ENCODE peak calls at places on chromosomes 13 and 19, in seven cellular contexts. H, E, O, K, I, P and B are unnamed samples.

GRCh38 chr19:41621654-41622053 is 5.2 kb downstream of the CEACAM4 start:
- DNase-seq in K (no peak), P (no peak), H (no peak), O (no peak), I (no peak), E (no peak), B (no peak)

GRCh38 chr13:51477149-51477548 is 24.3 kb upstream of the INTS6 start:
- DNase-seq in O (no peak), H (no peak), K (no peak), I (no peak), E (no peak), P (no peak), B (no peak)

GRCh38 chr19:1066251-1066747 is 668 bp upstream of the ARHGAP45 start:
- DNase-seq in I (no peak), E (no peak), H (no peak), K (peak), P (peak), O (peak), B (no peak)

GRCh38 chr13:55613429-55614187 is 1527.1 kb upstream of the PRR20A start:
- DNase-seq in K (no peak), E (no peak), O (no peak), H (no peak), P (no peak), I (no peak), B (no peak)

GRCh38 chr19:1465191-1466016 is 13.6 kb downstream of the C19orf25 start:
- DNase-seq in O (peak), H (no peak), P (no peak), I (no peak), E (no peak), K (no peak), B (no peak)

GRCh38 chr19:13430790-13431582 is 75.3 kb downstream of the CACNA1A start:
- DNase-seq in K (peak), O (peak), I (no peak), P (peak), E (peak), H (peak), B (no peak)

GRCh38 chr13:111323549-111323948 is 3.1 kb downstream of the TEX29 start:
- DNase-seq in H (no peak), K (no peak), P (no peak), I (no peak), E (no peak), O (no peak), B (no peak)

GRCh38 chr19:14120497-14120780 is 2.9 kb upstream of the PRKACA start:
- DNase-seq in H (no peak), E (no peak), I (no peak), P (no peak), O (no peak), K (no peak), B (no peak)

GRCh38 chr13:97749174-97749573 is 204.3 kb upstream of the IPO5 start:
- DNase-seq in H (peak), I (no peak), P (peak), E (no peak), K (no peak), O (no peak), B (peak)

GRCh38 chr19:21677696-21678418 is 89.5 kb downstream of the ZNF100 start:
- DNase-seq in I (no peak), E (no peak), H (no peak), P (no peak), O (no peak), K (no peak), B (no peak)

GRCh38 chr13:104011505-104012270 is 945.5 kb upstream of the SLC10A2 start:
- DNase-seq in E (no peak), P (no peak), H (no peak), O (no peak), K (no peak), I (no peak), B (no peak)

GRCh38 chr13:45121421-45121820 is 1.1 kb downstream of the GTF2F2 start:
- DNase-seq in H (peak), P (peak), O (no peak), K (peak), E (no peak), I (no peak), B (no peak)

GRCh38 chr13:47004552-47004951 is 107.7 kb upstream of the HTR2A start:
- DNase-seq in E (no peak), H (no peak), O (no peak), I (no peak), K (no peak), P (no peak), B (no peak)

GRCh38 chr19:45442927-45443461 is 19.3 kb upstream of the ERCC1 start:
- DNase-seq in E (peak), P (no peak), I (no peak), O (peak), K (peak), H (no peak), B (no peak)

GRCh38 chr13:30116379-30116778 is 191.0 kb downstream of the KATNAL1 start:
- DNase-seq in H (no peak), K (no peak), P (no peak), E (no peak), O (no peak), I (no peak), B (no peak)

GRCh38 chr13:39483326-39483725 is 119.7 kb downstream of the LHFPL6 start:
- DNase-seq in O (no peak), E (no peak), H (no peak), P (no peak), K (no peak), I (no peak), B (no peak)

GRCh38 chr19:33350538-33351309 is 22.8 kb upstream of the CEBPG start:
- DNase-seq in P (no peak), I (no peak), H (no peak), K (no peak), O (no peak), E (no peak), B (no peak)

GRCh38 chr19:30479231-30479630 is 107.0 kb downstream of the ZNF536 start:
- DNase-seq in E (no peak), I (no peak), K (peak), O (no peak), P (no peak), H (no peak), B (peak)

GRCh38 chr19:5890099-5890498 is 13.5 kb downstream of the NDUFA11 start:
- DNase-seq in P (no peak), K (peak), I (no peak), O (no peak), H (no peak), E (no peak), B (no peak)

GRCh38 chr19:18346091-18346490 is 5.7 kb downstream of the PGPEP1 start:
- DNase-seq in E (no peak), K (no peak), O (peak), I (no peak), P (no peak), H (no peak), B (peak)
- TF ChIP-seq JUND in E (no peak), K (no peak), O (no peak), I (no peak), P (no peak), H (no peak), B (no peak)

GRCh38 chr19:4174895-4175668 is 7.3 kb downstream of the SIRT6 start:
- DNase-seq in I (no peak), O (no peak), E (no peak), H (no peak), P (no peak), K (no peak), B (no peak)
- TF ChIP-seq JUND in I (no peak), O (no peak), E (no peak), H (no peak), P (no peak), K (no peak), B (no peak)

GRCh38 chr19:7817801-7818200 is 12.2 kb upstream of the EVI5L start:
- DNase-seq in P (no peak), O (no peak), E (no peak), K (no peak), H (no peak), I (no peak), B (no peak)

GRCh38 chr19:7820588-7820987 is 9.4 kb upstream of the EVI5L start:
- DNase-seq in P (no peak), H (no peak), E (no peak), I (no peak), O (no peak), K (peak), B (peak)

GRCh38 chr19:7822910-7823515 is 7.0 kb upstream of the EVI5L start:
- DNase-seq in H (no peak), O (no peak), K (no peak), E (no peak), I (no peak), P (no peak), B (no peak)

GRCh38 chr19:7818806-7819205 is 11.2 kb upstream of the EVI5L start:
- DNase-seq in P (no peak), E (no peak), H (no peak), K (no peak), O (no peak), I (no peak), B (no peak)

DNA sequence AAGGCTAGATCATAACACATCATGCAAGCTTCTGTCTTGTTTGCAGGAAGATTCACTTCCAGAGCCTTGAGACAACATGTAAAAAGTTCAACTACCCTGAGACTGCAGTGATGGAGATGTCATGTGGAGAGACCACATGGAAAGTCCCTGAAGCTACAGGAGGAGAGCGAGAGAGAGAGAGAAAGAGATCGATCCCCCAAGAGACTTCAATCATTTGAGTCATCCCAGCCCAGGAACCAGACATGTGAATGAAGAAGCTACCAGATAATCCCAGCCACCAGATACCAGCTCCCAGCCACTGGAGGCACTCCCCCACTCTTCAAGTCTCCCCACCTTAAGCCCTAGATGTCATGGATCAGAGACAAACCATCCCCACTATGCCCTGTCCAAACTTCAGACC is 10.7 kb upstream of the EVI5L start:
- DNase-seq in I (peak), E (no peak), P (no peak), H (no peak), K (no peak), O (no peak), B (no peak)
- TF ChIP-seq JUND in I (no peak), E (no peak), P (no peak), H (no peak), K (no peak), O (no peak), B (no peak)

GRCh38 chr19:48395499-48395898 is 2.0 kb downstream of the GRIN2D start:
- DNase-seq in I (no peak), E (no peak), H (no peak), K (no peak), O (peak), P (no peak), B (no peak)

GRCh38 chr19:48393559-48394330 is at the start of gene GRIN2D:
- DNase-seq in K (peak), I (no peak), E (peak), O (peak), P (no peak), H (no peak), B (no peak)

GRCh38 chr19:48396010-48396870 is 2.8 kb downstream of the GRIN2D start:
- DNase-seq in O (peak), E (peak), P (no peak), H (no peak), I (no peak), K (no peak), B (no peak)

GRCh38 chr19:48394331-48395169 is 1.1 kb downstream of the GRIN2D start:
- DNase-seq in P (no peak), I (no peak), E (no peak), K (no peak), H (no peak), O (peak), B (no peak)

GRCh38 chr19:48395170-48395455 is 1.6 kb downstream of the GRIN2D start:
- DNase-seq in H (no peak), P (no peak), I (no peak), K (no peak), O (no peak), E (no peak), B (no peak)
- TF ChIP-seq JUND in H (no peak), P (no peak), I (no peak), K (no peak), O (no peak), E (no peak), B (no peak)

DNA sequence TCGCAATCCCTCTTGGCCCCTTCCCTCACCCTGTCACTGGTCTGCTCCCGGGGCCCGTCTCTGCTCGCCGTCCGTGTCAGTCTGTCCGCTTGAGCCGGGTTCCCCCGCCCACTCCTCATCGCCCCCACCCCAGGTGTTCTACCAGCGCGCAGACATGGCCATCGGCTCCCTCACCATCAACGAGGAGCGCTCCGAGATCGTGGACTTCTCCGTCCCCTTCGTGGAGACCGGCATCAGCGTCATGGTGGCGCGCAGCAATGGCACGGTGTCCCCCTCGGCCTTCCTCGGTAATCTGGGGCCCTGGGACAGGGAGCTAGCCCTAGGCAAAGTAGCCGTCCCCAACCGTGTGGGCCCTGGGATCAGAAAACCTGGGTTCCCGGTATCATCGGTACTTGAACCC is 22.4 kb downstream of the GRIN2D start:
- DNase-seq in E (no peak), H (no peak), P (no peak), K (no peak), I (no peak), O (no peak), B (no peak)
- TF ChIP-seq JUND in E (no peak), H (no peak), P (no peak), K (no peak), I (no peak), O (no peak), B (no peak)

DNA sequence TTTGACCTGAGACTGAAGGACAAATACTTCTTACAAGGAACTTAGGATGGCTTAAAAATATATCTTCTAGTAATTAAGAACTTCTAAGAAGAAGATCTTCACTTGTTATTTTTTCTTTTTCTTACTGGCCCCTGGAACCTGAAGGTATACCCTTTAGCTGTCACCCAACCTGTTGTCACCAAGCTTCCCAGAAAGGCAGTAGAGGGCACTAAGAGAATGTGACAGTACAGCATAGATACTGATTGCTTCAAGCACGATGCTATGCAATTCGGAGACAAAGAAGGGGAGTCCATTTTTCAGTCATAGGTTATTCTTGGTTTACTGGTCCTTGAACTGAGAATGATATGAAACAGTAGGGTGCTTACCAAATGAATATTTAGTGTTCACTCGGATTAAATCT is 208.3 kb upstream of the PCDH9 start:
- DNase-seq in I (no peak), P (no peak), E (no peak), K (peak), H (no peak), O (no peak), B (no peak)
- TF ChIP-seq JUND in I (no peak), P (no peak), E (no peak), K (no peak), H (no peak), O (no peak), B (no peak)

GRCh38 chr19:47240996-47241918 is 10.3 kb upstream of the BBC3 start:
- DNase-seq in H (peak), O (peak), E (peak), P (peak), K (peak), I (no peak), B (peak)

GRCh38 chr19:47241919-47242644 is 11.1 kb upstream of the BBC3 start:
- DNase-seq in O (no peak), E (no peak), K (no peak), P (no peak), H (no peak), I (no peak), B (no peak)

GRCh38 chr19:47239152-47239551 is 8.2 kb upstream of the BBC3 start:
- DNase-seq in P (no peak), E (no peak), K (no peak), I (no peak), O (no peak), H (no peak), B (no peak)

GRCh38 chr19:47240561-47240960 is 9.6 kb upstream of the BBC3 start:
- DNase-seq in P (no peak), I (no peak), O (no peak), H (no peak), K (no peak), E (no peak), B (no peak)

DNA sequence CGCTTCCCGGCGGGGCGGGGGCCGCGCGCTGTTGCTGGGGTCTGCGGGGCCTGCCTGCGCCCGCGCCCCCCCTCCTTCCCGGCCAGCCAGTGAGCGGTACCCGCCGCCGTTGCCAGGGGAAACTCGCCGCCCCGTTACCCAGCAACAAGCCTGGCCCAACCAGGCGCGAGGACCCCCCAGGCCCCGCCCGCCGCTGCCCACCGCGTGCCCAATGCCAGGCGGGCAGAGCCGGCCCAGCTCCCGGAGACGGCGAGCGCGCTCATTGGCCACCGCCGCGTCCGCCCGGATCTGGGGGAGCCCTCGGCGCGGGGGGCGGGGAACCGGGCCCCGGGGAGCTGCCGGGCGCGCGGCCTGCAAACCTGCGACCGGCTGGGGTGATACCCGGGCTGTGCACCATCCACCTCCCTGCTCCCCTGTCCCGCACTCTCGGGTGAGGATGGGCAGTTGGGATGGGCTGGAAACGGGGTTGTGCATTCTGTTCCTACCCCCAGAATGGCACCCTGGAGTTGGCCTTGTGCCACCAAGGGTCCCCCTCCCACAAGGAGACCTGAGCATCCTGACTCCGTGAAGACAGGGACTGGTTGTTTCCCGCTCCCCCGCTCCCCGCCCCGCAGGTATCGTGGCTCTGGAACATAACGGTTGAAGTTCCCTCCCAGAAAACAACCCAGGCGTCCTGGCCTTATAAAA is 8.8 kb upstream of the BBC3 start:
- DNase-seq in P (no peak), O (peak), K (peak), E (no peak), H (no peak), I (no peak), B (no peak)
- TF ChIP-seq JUND in P (no peak), O (no peak), K (no peak), E (no peak), H (no peak), I (no peak), B (no peak)

GRCh38 chr13:49865174-49865573 is 71.0 kb downstream of the SPRYD7 start:
- DNase-seq in H (no peak), E (no peak), O (no peak), I (no peak), K (no peak), P (no peak), B (no peak)

GRCh38 chr13:49858183-49858856 is 65.8 kb upstream of the KPNA3 start:
- DNase-seq in H (no peak), P (peak), E (no peak), I (no peak), K (no peak), O (no peak), B (peak)

GRCh38 chr13:49855930-49856329 is 63.4 kb upstream of the KPNA3 start:
- DNase-seq in O (no peak), H (no peak), E (no peak), I (no peak), P (peak), K (no peak), B (no peak)

DNA sequence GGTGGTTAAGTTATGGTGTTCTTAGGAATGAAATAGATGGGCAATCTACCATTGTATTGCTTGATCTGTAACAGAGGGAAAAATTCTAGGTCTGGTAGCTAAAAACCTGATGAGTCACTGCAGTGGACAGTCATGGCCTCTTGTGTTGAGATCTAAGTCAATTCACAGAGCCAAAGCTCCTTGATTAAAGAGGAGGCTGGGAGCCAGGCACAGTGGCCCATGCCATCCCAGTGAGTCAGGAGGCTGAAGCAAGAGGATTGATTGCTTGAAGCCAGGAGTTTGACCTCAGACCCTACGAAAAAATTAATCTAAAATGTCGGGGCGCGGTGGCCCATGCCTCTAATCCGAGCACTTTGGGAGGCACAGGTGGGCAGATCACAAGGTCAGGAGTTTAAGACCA is 67.1 kb upstream of the KPNA3 start:
- DNase-seq in O (no peak), I (no peak), K (no peak), P (peak), E (no peak), H (peak), B (peak)
- TF ChIP-seq JUND in O (no peak), I (no peak), K (peak), P (no peak), E (no peak), H (peak), B (peak)

GRCh38 chr19:48806518-48806817 is 4.4 kb downstream of the BCAT2 start:
- DNase-seq in H (no peak), O (peak), I (no peak), E (peak), K (peak), P (no peak), B (peak)
- TF ChIP-seq JUND in H (no peak), O (no peak), I (no peak), E (no peak), K (no peak), P (no peak), B (no peak)

GRCh38 chr19:35295792-35296462 is 4.0 kb downstream of the MAG start:
- DNase-seq in P (no peak), H (no peak), K (no peak), O (peak), E (peak), I (no peak), B (no peak)
- TF ChIP-seq JUND in P (no peak), H (no peak), K (no peak), O (no peak), E (no peak), I (no peak), B (no peak)